ENCODE peak calls at places on chromosomes 16 and 17, in eight cellular contexts. Z is skeletal muscle cell, H is SW480, D is endothelial cell, N is NAMALWA, I is choroid plexus epithelial cell, U is SHP77, S is NCI-H774. K is an unnamed sample.
A peak's percentile ranks its signal among the peaks of the same experiment; 100 is the strongest.

GRCh38 chr17:9408381-9408780 is 167.2 kb downstream of the STX8 start:
- DNase-seq in Z (peak; percentile 73), H (no peak), D (no peak), N (no peak), I (peak; percentile 55), U (no peak), S (no peak), K (no peak)

GRCh38 chr17:81417049-81417878 is 22.0 kb downstream of the BAHCC1 start:
- DNase-seq in Z (no peak), H (no peak), D (no peak), N (no peak), I (no peak), U (no peak), S (no peak), K (peak; percentile 83)

GRCh38 chr16:30028438-30029093 is 2.5 kb downstream of the TLCD3B start:
- DNase-seq in Z (no peak), H (no peak), D (peak; percentile 61), N (peak; percentile 56), I (no peak), U (no peak), S (no peak), K (no peak)

GRCh38 chr17:72297326-72298115 is 176.7 kb downstream of the SOX9 start:
- DNase-seq in Z (peak; percentile 57), H (peak; percentile 80), D (no peak), N (no peak), I (peak; percentile 55), U (no peak), S (no peak), K (no peak)

GRCh38 chr16:3143189-3143588 is 8.4 kb downstream of the ZNF213 start:
- DNase-seq in Z (no peak), H (no peak), D (no peak), N (no peak), I (no peak), U (no peak), S (no peak), K (no peak)

GRCh38 chr17:67021718-67022450 is 22.5 kb upstream of the CACNG1 start:
- DNase-seq in Z (no peak), H (no peak), D (no peak), N (no peak), I (no peak), U (no peak), S (no peak), K (no peak)

GRCh38 chr17:59769891-59770290 is 62.4 kb downstream of the VMP1 start:
- DNase-seq in Z (no peak), H (no peak), D (no peak), N (no peak), I (no peak), U (no peak), S (no peak), K (no peak)

GRCh38 chr17:49388290-49388640 is 26.2 kb upstream of the ZNF652 start:
- DNase-seq in Z (no peak), H (no peak), D (no peak), N (no peak), I (no peak), U (no peak), S (no peak), K (no peak)

GRCh38 chr16:81592353-81592866 is 147.8 kb downstream of the CMIP start:
- DNase-seq in Z (no peak), H (no peak), D (no peak), N (no peak), I (no peak), U (no peak), S (no peak), K (no peak)

GRCh38 chr16:57633383-57634064 is 5.1 kb downstream of the ADGRG1 start:
- DNase-seq in Z (no peak), H (no peak), D (no peak), N (no peak), I (no peak), U (no peak), S (no peak), K (no peak)

GRCh38 chr17:50688168-50688719 is 19.5 kb downstream of the ANKRD40 start:
- DNase-seq in Z (no peak), H (no peak), D (no peak), N (no peak), I (no peak), U (no peak), S (no peak), K (no peak)

GRCh38 chr16:56779956-56780355 is 50.0 kb downstream of the NUP93 start:
- DNase-seq in Z (no peak), H (no peak), D (no peak), N (no peak), I (no peak), U (no peak), S (no peak), K (no peak)

GRCh38 chr17:17104036-17104435 is 61.8 kb downstream of the MPRIP start:
- DNase-seq in Z (no peak), H (no peak), D (no peak), N (no peak), I (no peak), U (no peak), S (no peak), K (no peak)

GRCh38 chr17:81828656-81829055 is 4.4 kb downstream of the MCRIP1 start:
- DNase-seq in Z (no peak), H (no peak), D (no peak), N (no peak), I (peak; percentile 48), U (no peak), S (no peak), K (no peak)

GRCh38 chr17:77409282-77410161 is 268.8 kb downstream of the SEC14L1 start:
- DNase-seq in Z (no peak), H (peak; percentile 85), D (no peak), N (peak; percentile 42), I (peak; percentile 73), U (no peak), S (no peak), K (no peak)

GRCh38 chr17:39239640-39240314 is 14.0 kb upstream of the STAC2 start:
- DNase-seq in Z (no peak), H (peak; percentile 61), D (peak; percentile 71), N (peak; percentile 88), I (peak; percentile 26), U (peak; percentile 80), S (peak; percentile 88), K (no peak)

GRCh38 chr17:81517339-81518112 is 4.9 kb upstream of the ACTG1 start:
- DNase-seq in Z (no peak), H (no peak), D (no peak), N (peak; percentile 87), I (no peak), U (no peak), S (no peak), K (no peak)

GRCh38 chr16:27449434-27450188 is 47.6 kb downstream of the IL21R start:
- DNase-seq in Z (no peak), H (no peak), D (no peak), N (peak; percentile 23), I (no peak), U (no peak), S (no peak), K (no peak)

GRCh38 chr17:28494445-28495188 is 11.5 kb upstream of the FOXN1 start:
- DNase-seq in Z (peak; percentile 15), H (peak; percentile 61), D (peak; percentile 87), N (peak; percentile 75), I (peak; percentile 75), U (peak; percentile 39), S (peak; percentile 53), K (peak; percentile 40)

GRCh38 chr17:4505187-4505586 is 6.5 kb downstream of the SPNS2 start:
- DNase-seq in Z (no peak), H (no peak), D (no peak), N (no peak), I (no peak), U (no peak), S (no peak), K (no peak)

GRCh38 chr17:29613856-29614255 is 8.9 kb downstream of the CORO6 start:
- DNase-seq in Z (no peak), H (no peak), D (no peak), N (no peak), I (no peak), U (no peak), S (no peak), K (no peak)

GRCh38 chr17:43360376-43360738 is 38.4 kb upstream of the ARL4D start:
- DNase-seq in Z (peak; percentile 79), H (peak; percentile 87), D (no peak), N (peak; percentile 95), I (peak; percentile 91), U (peak; percentile 92), S (peak; percentile 63), K (peak; percentile 50)

GRCh38 chr16:17555176-17555575 is 84.4 kb upstream of the XYLT1 start:
- DNase-seq in Z (peak; percentile 61), H (no peak), D (no peak), N (no peak), I (peak; percentile 44), U (no peak), S (no peak), K (peak; percentile 69)

GRCh38 chr17:60493847-60494321 is 32.2 kb downstream of the APPBP2 start:
- DNase-seq in Z (no peak), H (no peak), D (no peak), N (no peak), I (peak; percentile 48), U (no peak), S (no peak), K (no peak)

GRCh38 chr16:23058576-23058975 is 90.7 kb downstream of the USP31 start:
- DNase-seq in Z (no peak), H (no peak), D (no peak), N (no peak), I (no peak), U (no peak), S (no peak), K (no peak)

GRCh38 chr16:79815049-79815448 is 214.5 kb upstream of the MAF start:
- DNase-seq in Z (no peak), H (no peak), D (no peak), N (no peak), I (no peak), U (no peak), S (no peak), K (no peak)

GRCh38 chr16:14489460-14489859 is 140.6 kb downstream of the PARN start:
- DNase-seq in Z (no peak), H (peak; percentile 12), D (peak; percentile 23), N (peak; percentile 65), I (peak; percentile 54), U (no peak), S (no peak), K (no peak)

GRCh38 chr16:68645494-68646388 is 631 bp downstream of the CDH3 start:
- DNase-seq in Z (no peak), H (peak; percentile 26), D (peak; percentile 37), N (no peak), I (no peak), U (no peak), S (no peak), K (no peak)

GRCh38 chr16:1553976-1554825 is 20.7 kb downstream of the TMEM204 start:
- DNase-seq in Z (no peak), H (no peak), D (no peak), N (no peak), I (no peak), U (no peak), S (no peak), K (no peak)

GRCh38 chr17:75144816-75145511 is 9.3 kb downstream of the JPT1 start:
- DNase-seq in Z (no peak), H (no peak), D (no peak), N (no peak), I (no peak), U (no peak), S (no peak), K (no peak)

GRCh38 chr16:70601576-70602575 is 44.5 kb upstream of the IL34 start:
- DNase-seq in Z (no peak), H (no peak), D (no peak), N (no peak), I (peak; percentile 36), U (no peak), S (no peak), K (no peak)

GRCh38 chr17:79970576-79971068 is 65.0 kb downstream of the TBC1D16 start:
- DNase-seq in Z (no peak), H (peak; percentile 40), D (peak; percentile 34), N (peak; percentile 74), I (peak; percentile 69), U (peak; percentile 82), S (peak; percentile 45), K (no peak)

GRCh38 chr16:48511716-48512115 is 98.3 kb downstream of the N4BP1 start:
- DNase-seq in Z (no peak), H (no peak), D (no peak), N (no peak), I (no peak), U (no peak), S (no peak), K (no peak)

GRCh38 chr17:48484256-48484655 is 46.6 kb downstream of the HOXB1 start:
- DNase-seq in Z (no peak), H (peak; percentile 66), D (no peak), N (no peak), I (peak; percentile 60), U (no peak), S (no peak), K (no peak)

K was measured in GM04504.